ENCODE peak calls at places on chromosomes 2 and 18, in ten cellular contexts. One of them, this sample, is unnamed. For H3K36me3, the result is how much of the 10 kb centered on the place peaks cover.

GRCh38 chr2:136121511-136121910 is 3.6 kb upstream of the CXCR4 start:
- DNase-seq in adrenal gland: no peak
- DNase-seq in gastrocnemius medialis: no peak
- DNase-seq in heart left ventricle: no peak
- DNase-seq in bronchial epithelial cell: no peak
- DNase-seq in ovary: no peak
- DNase-seq in effector memory CD4-positive, alpha-beta T cell: no peak
- DNase-seq in tibial artery: no peak
- DNase-seq in HCT116: no peak
- DNase-seq in neuronal stem cell: no peak
- DNase-seq in this sample: no peak

GRCh38 chr2:21054011-21054410 is 10.1 kb upstream of the APOB start:
- DNase-seq in adrenal gland: no peak
- DNase-seq in gastrocnemius medialis: no peak
- DNase-seq in heart left ventricle: no peak
- DNase-seq in bronchial epithelial cell: no peak
- DNase-seq in ovary: no peak
- DNase-seq in effector memory CD4-positive, alpha-beta T cell: no peak
- DNase-seq in tibial artery: no peak
- DNase-seq in HCT116: no peak
- DNase-seq in neuronal stem cell: no peak
- DNase-seq in this sample: no peak

GRCh38 chr2:96409543-96410184 is 74.1 kb downstream of the NCAPH start:
- DNase-seq in adrenal gland: no peak
- DNase-seq in gastrocnemius medialis: no peak
- DNase-seq in heart left ventricle: no peak
- DNase-seq in bronchial epithelial cell: no peak
- DNase-seq in ovary: peak
- DNase-seq in effector memory CD4-positive, alpha-beta T cell: no peak
- DNase-seq in tibial artery: no peak
- DNase-seq in HCT116: no peak
- DNase-seq in neuronal stem cell: no peak
- DNase-seq in this sample: peak

GRCh38 chr2:29155578-29155977 is 40.4 kb downstream of the CLIP4 start:
- DNase-seq in adrenal gland: no peak
- DNase-seq in gastrocnemius medialis: no peak
- DNase-seq in heart left ventricle: no peak
- DNase-seq in bronchial epithelial cell: no peak
- DNase-seq in ovary: no peak
- DNase-seq in effector memory CD4-positive, alpha-beta T cell: no peak
- DNase-seq in tibial artery: no peak
- DNase-seq in HCT116: no peak
- DNase-seq in neuronal stem cell: no peak
- DNase-seq in this sample: no peak

GRCh38 chr2:119475857-119476244 is 44.2 kb downstream of the TMEM37 start:
- DNase-seq in adrenal gland: no peak
- DNase-seq in gastrocnemius medialis: no peak
- DNase-seq in heart left ventricle: no peak
- DNase-seq in bronchial epithelial cell: no peak
- DNase-seq in ovary: no peak
- DNase-seq in effector memory CD4-positive, alpha-beta T cell: no peak
- DNase-seq in tibial artery: peak
- DNase-seq in HCT116: no peak
- DNase-seq in neuronal stem cell: no peak
- DNase-seq in this sample: no peak

GRCh38 chr2:143955416-143956075 is 564.4 kb downstream of the ZEB2 start:
- DNase-seq in adrenal gland: no peak
- DNase-seq in gastrocnemius medialis: no peak
- DNase-seq in heart left ventricle: no peak
- DNase-seq in bronchial epithelial cell: peak
- DNase-seq in ovary: no peak
- DNase-seq in effector memory CD4-positive, alpha-beta T cell: no peak
- DNase-seq in tibial artery: no peak
- DNase-seq in HCT116: no peak
- DNase-seq in neuronal stem cell: no peak
- DNase-seq in this sample: no peak

GRCh38 chr2:216292886-216293291 is 79.4 kb downstream of the MARCHF4 start:
- DNase-seq in adrenal gland: no peak
- DNase-seq in gastrocnemius medialis: no peak
- DNase-seq in heart left ventricle: no peak
- DNase-seq in bronchial epithelial cell: no peak
- DNase-seq in ovary: no peak
- DNase-seq in effector memory CD4-positive, alpha-beta T cell: no peak
- DNase-seq in tibial artery: no peak
- DNase-seq in HCT116: no peak
- DNase-seq in neuronal stem cell: no peak
- DNase-seq in this sample: no peak

GRCh38 chr2:102130651-102130991 is 11.9 kb upstream of the IL1R1 start:
- DNase-seq in adrenal gland: no peak
- DNase-seq in gastrocnemius medialis: no peak
- DNase-seq in heart left ventricle: no peak
- DNase-seq in bronchial epithelial cell: no peak
- DNase-seq in ovary: no peak
- DNase-seq in effector memory CD4-positive, alpha-beta T cell: no peak
- DNase-seq in tibial artery: no peak
- DNase-seq in HCT116: no peak
- DNase-seq in neuronal stem cell: no peak
- DNase-seq in this sample: no peak

GRCh38 chr18:50009772-50010171 is 185.2 kb downstream of the MYO5B start:
- DNase-seq in adrenal gland: peak
- DNase-seq in gastrocnemius medialis: peak
- DNase-seq in heart left ventricle: peak
- DNase-seq in bronchial epithelial cell: peak
- DNase-seq in ovary: no peak
- DNase-seq in effector memory CD4-positive, alpha-beta T cell: peak
- DNase-seq in tibial artery: no peak
- DNase-seq in HCT116: peak
- DNase-seq in neuronal stem cell: peak
- DNase-seq in this sample: no peak

GRCh38 chr2:179071810-179072355 is 21.9 kb upstream of the CCDC141 start:
- DNase-seq in adrenal gland: no peak
- DNase-seq in gastrocnemius medialis: no peak
- DNase-seq in heart left ventricle: no peak
- DNase-seq in bronchial epithelial cell: no peak
- DNase-seq in ovary: no peak
- DNase-seq in effector memory CD4-positive, alpha-beta T cell: no peak
- DNase-seq in tibial artery: no peak
- DNase-seq in HCT116: no peak
- DNase-seq in neuronal stem cell: no peak
- DNase-seq in this sample: no peak

GRCh38 chr18:35291166-35291565 is 1.1 kb upstream of the ZSCAN30 start:
- DNase-seq in adrenal gland: no peak
- DNase-seq in gastrocnemius medialis: no peak
- DNase-seq in heart left ventricle: no peak
- DNase-seq in bronchial epithelial cell: no peak
- DNase-seq in ovary: no peak
- DNase-seq in effector memory CD4-positive, alpha-beta T cell: no peak
- DNase-seq in tibial artery: no peak
- DNase-seq in HCT116: no peak
- DNase-seq in neuronal stem cell: no peak
- DNase-seq in this sample: no peak

GRCh38 chr2:19354417-19355022 is 3.9 kb downstream of the OSR1 start:
- DNase-seq in adrenal gland: no peak
- DNase-seq in gastrocnemius medialis: no peak
- DNase-seq in heart left ventricle: no peak
- DNase-seq in bronchial epithelial cell: no peak
- DNase-seq in ovary: no peak
- DNase-seq in effector memory CD4-positive, alpha-beta T cell: no peak
- DNase-seq in tibial artery: no peak
- DNase-seq in HCT116: no peak
- DNase-seq in neuronal stem cell: no peak
- DNase-seq in this sample: no peak
- H3K4me3 ChIP-seq in adrenal gland: no peak
- H3K4me3 ChIP-seq in gastrocnemius medialis: no peak
- H3K4me3 ChIP-seq in heart left ventricle: no peak
- H3K4me3 ChIP-seq in bronchial epithelial cell: no peak
- H3K4me3 ChIP-seq in ovary: no peak
- H3K4me3 ChIP-seq in effector memory CD4-positive, alpha-beta T cell: no peak
- H3K4me3 ChIP-seq in tibial artery: peak
- H3K4me3 ChIP-seq in HCT116: no peak
- H3K4me3 ChIP-seq in neuronal stem cell: no peak
- H3K4me3 ChIP-seq in this sample: no peak

GRCh38 chr2:86484385-86484784 is 43.2 kb downstream of the KDM3A start:
- DNase-seq in adrenal gland: no peak
- DNase-seq in gastrocnemius medialis: no peak
- DNase-seq in heart left ventricle: no peak
- DNase-seq in bronchial epithelial cell: no peak
- DNase-seq in ovary: no peak
- DNase-seq in effector memory CD4-positive, alpha-beta T cell: no peak
- DNase-seq in tibial artery: no peak
- DNase-seq in HCT116: no peak
- DNase-seq in neuronal stem cell: no peak
- DNase-seq in this sample: no peak

GRCh38 chr2:86482034-86482433 is 40.9 kb downstream of the KDM3A start:
- DNase-seq in adrenal gland: no peak
- DNase-seq in gastrocnemius medialis: no peak
- DNase-seq in heart left ventricle: no peak
- DNase-seq in bronchial epithelial cell: peak
- DNase-seq in ovary: no peak
- DNase-seq in effector memory CD4-positive, alpha-beta T cell: no peak
- DNase-seq in tibial artery: no peak
- DNase-seq in HCT116: no peak
- DNase-seq in neuronal stem cell: no peak
- DNase-seq in this sample: no peak

GRCh38 chr2:86488561-86489250 is 47.5 kb downstream of the KDM3A start:
- DNase-seq in adrenal gland: no peak
- DNase-seq in gastrocnemius medialis: no peak
- DNase-seq in heart left ventricle: no peak
- DNase-seq in bronchial epithelial cell: no peak
- DNase-seq in ovary: no peak
- DNase-seq in effector memory CD4-positive, alpha-beta T cell: no peak
- DNase-seq in tibial artery: no peak
- DNase-seq in HCT116: no peak
- DNase-seq in neuronal stem cell: no peak
- DNase-seq in this sample: no peak

GRCh38 chr2:86487062-86487461 is 45.9 kb downstream of the KDM3A start:
- DNase-seq in adrenal gland: no peak
- DNase-seq in gastrocnemius medialis: no peak
- DNase-seq in heart left ventricle: no peak
- DNase-seq in bronchial epithelial cell: no peak
- DNase-seq in ovary: no peak
- DNase-seq in effector memory CD4-positive, alpha-beta T cell: no peak
- DNase-seq in tibial artery: no peak
- DNase-seq in HCT116: no peak
- DNase-seq in neuronal stem cell: no peak
- DNase-seq in this sample: no peak

DNA sequence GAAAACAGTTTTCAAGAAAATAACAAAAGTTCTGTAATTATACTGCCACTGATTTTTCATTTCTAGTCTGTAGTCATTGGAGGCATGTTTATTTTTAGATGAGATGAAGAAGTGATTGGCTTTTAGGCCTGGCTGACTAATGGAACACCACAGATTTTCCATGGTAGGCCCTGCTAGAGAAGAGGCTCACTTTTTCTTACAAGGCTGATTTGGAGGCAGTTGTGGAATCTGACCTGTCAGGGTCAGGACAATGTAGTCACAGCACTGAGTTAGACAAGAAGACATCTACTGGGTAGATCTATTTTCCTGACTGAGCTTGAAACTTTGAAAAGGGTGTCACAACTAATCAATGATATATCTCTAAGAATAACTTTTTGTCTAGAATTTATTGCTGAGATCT is 43.9 kb downstream of the KDM3A start:
- DNase-seq in adrenal gland: no peak
- DNase-seq in gastrocnemius medialis: no peak
- DNase-seq in heart left ventricle: no peak
- DNase-seq in bronchial epithelial cell: no peak
- DNase-seq in ovary: no peak
- DNase-seq in effector memory CD4-positive, alpha-beta T cell: no peak
- DNase-seq in tibial artery: no peak
- DNase-seq in HCT116: no peak
- DNase-seq in neuronal stem cell: no peak
- DNase-seq in this sample: no peak
- H3K36me3 ChIP-seq in adrenal gland: half or more
- H3K36me3 ChIP-seq in gastrocnemius medialis: under half
- H3K36me3 ChIP-seq in heart left ventricle: under half
- H3K36me3 ChIP-seq in bronchial epithelial cell: under half
- H3K36me3 ChIP-seq in ovary: under half
- H3K36me3 ChIP-seq in effector memory CD4-positive, alpha-beta T cell: half or more
- H3K36me3 ChIP-seq in tibial artery: half or more
- H3K36me3 ChIP-seq in HCT116: half or more
- H3K36me3 ChIP-seq in neuronal stem cell: half or more
- H3K36me3 ChIP-seq in this sample: half or more

GRCh38 chr2:172340394-172340793 is 87.0 kb upstream of the ITGA6 start:
- DNase-seq in adrenal gland: no peak
- DNase-seq in gastrocnemius medialis: no peak
- DNase-seq in heart left ventricle: no peak
- DNase-seq in bronchial epithelial cell: no peak
- DNase-seq in ovary: no peak
- DNase-seq in effector memory CD4-positive, alpha-beta T cell: no peak
- DNase-seq in tibial artery: no peak
- DNase-seq in HCT116: no peak
- DNase-seq in neuronal stem cell: no peak
- DNase-seq in this sample: no peak
- H3K4me3 ChIP-seq in adrenal gland: no peak
- H3K4me3 ChIP-seq in gastrocnemius medialis: peak
- H3K4me3 ChIP-seq in heart left ventricle: no peak
- H3K4me3 ChIP-seq in bronchial epithelial cell: no peak
- H3K4me3 ChIP-seq in ovary: no peak
- H3K4me3 ChIP-seq in effector memory CD4-positive, alpha-beta T cell: peak
- H3K4me3 ChIP-seq in tibial artery: no peak
- H3K4me3 ChIP-seq in HCT116: no peak
- H3K4me3 ChIP-seq in neuronal stem cell: no peak
- H3K4me3 ChIP-seq in this sample: no peak

GRCh38 chr2:189467160-189467559 is 25.9 kb downstream of the WDR75 start:
- DNase-seq in adrenal gland: no peak
- DNase-seq in gastrocnemius medialis: no peak
- DNase-seq in heart left ventricle: no peak
- DNase-seq in bronchial epithelial cell: no peak
- DNase-seq in ovary: no peak
- DNase-seq in effector memory CD4-positive, alpha-beta T cell: no peak
- DNase-seq in tibial artery: no peak
- DNase-seq in HCT116: no peak
- DNase-seq in neuronal stem cell: no peak
- DNase-seq in this sample: no peak

GRCh38 chr2:189465478-189465877 is 24.2 kb downstream of the WDR75 start:
- DNase-seq in adrenal gland: no peak
- DNase-seq in gastrocnemius medialis: no peak
- DNase-seq in heart left ventricle: no peak
- DNase-seq in bronchial epithelial cell: no peak
- DNase-seq in ovary: no peak
- DNase-seq in effector memory CD4-positive, alpha-beta T cell: no peak
- DNase-seq in tibial artery: no peak
- DNase-seq in HCT116: no peak
- DNase-seq in neuronal stem cell: no peak
- DNase-seq in this sample: no peak

GRCh38 chr2:189466656-189467055 is 25.4 kb downstream of the WDR75 start:
- DNase-seq in adrenal gland: no peak
- DNase-seq in gastrocnemius medialis: no peak
- DNase-seq in heart left ventricle: no peak
- DNase-seq in bronchial epithelial cell: peak
- DNase-seq in ovary: no peak
- DNase-seq in effector memory CD4-positive, alpha-beta T cell: no peak
- DNase-seq in tibial artery: no peak
- DNase-seq in HCT116: no peak
- DNase-seq in neuronal stem cell: no peak
- DNase-seq in this sample: no peak

GRCh38 chr2:189466046-189466445 is 24.8 kb downstream of the WDR75 start:
- DNase-seq in adrenal gland: no peak
- DNase-seq in gastrocnemius medialis: no peak
- DNase-seq in heart left ventricle: no peak
- DNase-seq in bronchial epithelial cell: no peak
- DNase-seq in ovary: no peak
- DNase-seq in effector memory CD4-positive, alpha-beta T cell: no peak
- DNase-seq in tibial artery: no peak
- DNase-seq in HCT116: no peak
- DNase-seq in neuronal stem cell: no peak
- DNase-seq in this sample: no peak

GRCh38 chr2:189467593-189467992 is 26.3 kb downstream of the WDR75 start:
- DNase-seq in adrenal gland: no peak
- DNase-seq in gastrocnemius medialis: no peak
- DNase-seq in heart left ventricle: no peak
- DNase-seq in bronchial epithelial cell: no peak
- DNase-seq in ovary: no peak
- DNase-seq in effector memory CD4-positive, alpha-beta T cell: no peak
- DNase-seq in tibial artery: no peak
- DNase-seq in HCT116: no peak
- DNase-seq in neuronal stem cell: no peak
- DNase-seq in this sample: no peak
- H3K36me3 ChIP-seq in adrenal gland: under half
- H3K36me3 ChIP-seq in gastrocnemius medialis: under half
- H3K36me3 ChIP-seq in heart left ventricle: under half
- H3K36me3 ChIP-seq in bronchial epithelial cell: under half
- H3K36me3 ChIP-seq in ovary: under half
- H3K36me3 ChIP-seq in effector memory CD4-positive, alpha-beta T cell: half or more
- H3K36me3 ChIP-seq in tibial artery: half or more
- H3K36me3 ChIP-seq in HCT116: half or more
- H3K36me3 ChIP-seq in neuronal stem cell: half or more
- H3K36me3 ChIP-seq in this sample: half or more